ENCODE peak calls at places on chromosome 16, in ten cellular contexts. One of them, this sample, is unnamed.

GRCh38 chr16:5349661-5350060 is 252.1 kb upstream of the EEF2KMT start:
- DNase-seq in LoVo: no peak
- DNase-seq in upper lobe of right lung: no peak
- DNase-seq in AG09309: no peak
- DNase-seq in HuH-7.5: no peak
- DNase-seq in PC-3: no peak
- DNase-seq in NCI-H1436: no peak
- DNase-seq in activated CD4-positive, alpha-beta T cell treated with anti-CD3 and anti-CD28 coated beads, Interleukin-2, amount 50 U/mL, for 24 hours: no peak
- DNase-seq in stimulated activated CD8-positive, alpha-beta memory T cell treated with anti-CD3 and anti-CD28 coated beads, Interleukin-7, amount 100 ng/mL, for 1 hour: no peak
- DNase-seq in activated CD4-positive, CD25-positive, alpha-beta regulatory T cell: no peak
- DNase-seq in this sample: no peak

GRCh38 chr16:49856741-49857330 is 924 bp upstream of the ZNF423 start:
- DNase-seq in upper lobe of right lung: peak
- DNase-seq in stimulated activated CD8-positive, alpha-beta memory T cell treated with anti-CD3 and anti-CD28 coated beads, Interleukin-7, amount 100 ng/mL, for 1 hour: no peak
- DNase-seq in HuH-7.5: peak
- DNase-seq in LoVo: peak
- DNase-seq in NCI-H1436: peak
- DNase-seq in activated CD4-positive, CD25-positive, alpha-beta regulatory T cell: no peak
- DNase-seq in PC-3: peak
- DNase-seq in activated CD4-positive, alpha-beta T cell treated with anti-CD3 and anti-CD28 coated beads, Interleukin-2, amount 50 U/mL, for 24 hours: no peak
- DNase-seq in AG09309: peak
- DNase-seq in this sample: peak

GRCh38 chr16:11639925-11640899 is 28.0 kb upstream of the SNN start:
- DNase-seq in stimulated activated CD8-positive, alpha-beta memory T cell treated with anti-CD3 and anti-CD28 coated beads, Interleukin-7, amount 100 ng/mL, for 1 hour: no peak
- DNase-seq in NCI-H1436: no peak
- DNase-seq in AG09309: peak
- DNase-seq in HuH-7.5: peak
- DNase-seq in PC-3: peak
- DNase-seq in activated CD4-positive, alpha-beta T cell treated with anti-CD3 and anti-CD28 coated beads, Interleukin-2, amount 50 U/mL, for 24 hours: no peak
- DNase-seq in LoVo: peak
- DNase-seq in upper lobe of right lung: peak
- DNase-seq in activated CD4-positive, CD25-positive, alpha-beta regulatory T cell: no peak
- DNase-seq in this sample: peak

GRCh38 chr16:85370881-85371651 is 242.1 kb upstream of the GSE1 start:
- DNase-seq in upper lobe of right lung: peak
- DNase-seq in stimulated activated CD8-positive, alpha-beta memory T cell treated with anti-CD3 and anti-CD28 coated beads, Interleukin-7, amount 100 ng/mL, for 1 hour: no peak
- DNase-seq in AG09309: no peak
- DNase-seq in NCI-H1436: no peak
- DNase-seq in activated CD4-positive, alpha-beta T cell treated with anti-CD3 and anti-CD28 coated beads, Interleukin-2, amount 50 U/mL, for 24 hours: no peak
- DNase-seq in LoVo: no peak
- DNase-seq in HuH-7.5: no peak
- DNase-seq in PC-3: no peak
- DNase-seq in activated CD4-positive, CD25-positive, alpha-beta regulatory T cell: no peak
- DNase-seq in this sample: no peak

GRCh38 chr16:1745900-1746692 is 25.2 kb downstream of the NME3 start:
- DNase-seq in NCI-H1436: no peak
- DNase-seq in LoVo: no peak
- DNase-seq in activated CD4-positive, CD25-positive, alpha-beta regulatory T cell: no peak
- DNase-seq in HuH-7.5: no peak
- DNase-seq in AG09309: no peak
- DNase-seq in stimulated activated CD8-positive, alpha-beta memory T cell treated with anti-CD3 and anti-CD28 coated beads, Interleukin-7, amount 100 ng/mL, for 1 hour: no peak
- DNase-seq in PC-3: peak
- DNase-seq in activated CD4-positive, alpha-beta T cell treated with anti-CD3 and anti-CD28 coated beads, Interleukin-2, amount 50 U/mL, for 24 hours: no peak
- DNase-seq in upper lobe of right lung: no peak
- DNase-seq in this sample: no peak

GRCh38 chr16:54009464-54010176 is 277.0 kb downstream of the IRX3 start:
- DNase-seq in LoVo: no peak
- DNase-seq in activated CD4-positive, alpha-beta T cell treated with anti-CD3 and anti-CD28 coated beads, Interleukin-2, amount 50 U/mL, for 24 hours: no peak
- DNase-seq in NCI-H1436: no peak
- DNase-seq in HuH-7.5: no peak
- DNase-seq in activated CD4-positive, CD25-positive, alpha-beta regulatory T cell: no peak
- DNase-seq in AG09309: no peak
- DNase-seq in stimulated activated CD8-positive, alpha-beta memory T cell treated with anti-CD3 and anti-CD28 coated beads, Interleukin-7, amount 100 ng/mL, for 1 hour: no peak
- DNase-seq in PC-3: no peak
- DNase-seq in upper lobe of right lung: no peak
- DNase-seq in this sample: no peak

GRCh38 chr16:66491716-66492064 is 58.2 kb downstream of the TK2 start:
- DNase-seq in NCI-H1436: no peak
- DNase-seq in HuH-7.5: no peak
- DNase-seq in upper lobe of right lung: no peak
- DNase-seq in AG09309: no peak
- DNase-seq in PC-3: no peak
- DNase-seq in activated CD4-positive, CD25-positive, alpha-beta regulatory T cell: no peak
- DNase-seq in activated CD4-positive, alpha-beta T cell treated with anti-CD3 and anti-CD28 coated beads, Interleukin-2, amount 50 U/mL, for 24 hours: no peak
- DNase-seq in LoVo: no peak
- DNase-seq in stimulated activated CD8-positive, alpha-beta memory T cell treated with anti-CD3 and anti-CD28 coated beads, Interleukin-7, amount 100 ng/mL, for 1 hour: no peak
- DNase-seq in this sample: no peak

GRCh38 chr16:51648521-51648920 is 497.5 kb upstream of the SALL1 start:
- DNase-seq in activated CD4-positive, alpha-beta T cell treated with anti-CD3 and anti-CD28 coated beads, Interleukin-2, amount 50 U/mL, for 24 hours: no peak
- DNase-seq in HuH-7.5: no peak
- DNase-seq in NCI-H1436: no peak
- DNase-seq in PC-3: no peak
- DNase-seq in upper lobe of right lung: no peak
- DNase-seq in AG09309: peak
- DNase-seq in LoVo: no peak
- DNase-seq in stimulated activated CD8-positive, alpha-beta memory T cell treated with anti-CD3 and anti-CD28 coated beads, Interleukin-7, amount 100 ng/mL, for 1 hour: no peak
- DNase-seq in activated CD4-positive, CD25-positive, alpha-beta regulatory T cell: no peak
- DNase-seq in this sample: no peak

GRCh38 chr16:27243725-27244362 is 24.7 kb downstream of the NSMCE1 start:
- DNase-seq in PC-3: no peak
- DNase-seq in stimulated activated CD8-positive, alpha-beta memory T cell treated with anti-CD3 and anti-CD28 coated beads, Interleukin-7, amount 100 ng/mL, for 1 hour: no peak
- DNase-seq in activated CD4-positive, alpha-beta T cell treated with anti-CD3 and anti-CD28 coated beads, Interleukin-2, amount 50 U/mL, for 24 hours: no peak
- DNase-seq in activated CD4-positive, CD25-positive, alpha-beta regulatory T cell: no peak
- DNase-seq in NCI-H1436: no peak
- DNase-seq in HuH-7.5: no peak
- DNase-seq in upper lobe of right lung: peak
- DNase-seq in LoVo: no peak
- DNase-seq in AG09309: no peak
- DNase-seq in this sample: no peak

GRCh38 chr16:52408197-52408845 is 138.6 kb downstream of the TOX3 start:
- DNase-seq in PC-3: no peak
- DNase-seq in HuH-7.5: no peak
- DNase-seq in upper lobe of right lung: no peak
- DNase-seq in LoVo: peak
- DNase-seq in activated CD4-positive, alpha-beta T cell treated with anti-CD3 and anti-CD28 coated beads, Interleukin-2, amount 50 U/mL, for 24 hours: no peak
- DNase-seq in activated CD4-positive, CD25-positive, alpha-beta regulatory T cell: no peak
- DNase-seq in NCI-H1436: no peak
- DNase-seq in AG09309: no peak
- DNase-seq in stimulated activated CD8-positive, alpha-beta memory T cell treated with anti-CD3 and anti-CD28 coated beads, Interleukin-7, amount 100 ng/mL, for 1 hour: no peak
- DNase-seq in this sample: peak

GRCh38 chr16:84513111-84514065 is 8.9 kb upstream of the MEAK7 start:
- DNase-seq in AG09309: no peak
- DNase-seq in upper lobe of right lung: peak
- DNase-seq in activated CD4-positive, alpha-beta T cell treated with anti-CD3 and anti-CD28 coated beads, Interleukin-2, amount 50 U/mL, for 24 hours: no peak
- DNase-seq in stimulated activated CD8-positive, alpha-beta memory T cell treated with anti-CD3 and anti-CD28 coated beads, Interleukin-7, amount 100 ng/mL, for 1 hour: no peak
- DNase-seq in HuH-7.5: no peak
- DNase-seq in PC-3: no peak
- DNase-seq in activated CD4-positive, CD25-positive, alpha-beta regulatory T cell: no peak
- DNase-seq in NCI-H1436: no peak
- DNase-seq in LoVo: no peak
- DNase-seq in this sample: no peak

GRCh38 chr16:47136101-47136820 is 7.5 kb downstream of the NETO2 start:
- DNase-seq in PC-3: peak
- DNase-seq in HuH-7.5: no peak
- DNase-seq in activated CD4-positive, alpha-beta T cell treated with anti-CD3 and anti-CD28 coated beads, Interleukin-2, amount 50 U/mL, for 24 hours: no peak
- DNase-seq in upper lobe of right lung: no peak
- DNase-seq in AG09309: no peak
- DNase-seq in stimulated activated CD8-positive, alpha-beta memory T cell treated with anti-CD3 and anti-CD28 coated beads, Interleukin-7, amount 100 ng/mL, for 1 hour: no peak
- DNase-seq in LoVo: peak
- DNase-seq in activated CD4-positive, CD25-positive, alpha-beta regulatory T cell: no peak
- DNase-seq in NCI-H1436: no peak
- DNase-seq in this sample: no peak

GRCh38 chr16:86222541-86222940 is 287.8 kb upstream of the FOXF1 start:
- DNase-seq in AG09309: no peak
- DNase-seq in activated CD4-positive, CD25-positive, alpha-beta regulatory T cell: no peak
- DNase-seq in NCI-H1436: no peak
- DNase-seq in LoVo: no peak
- DNase-seq in upper lobe of right lung: no peak
- DNase-seq in activated CD4-positive, alpha-beta T cell treated with anti-CD3 and anti-CD28 coated beads, Interleukin-2, amount 50 U/mL, for 24 hours: no peak
- DNase-seq in HuH-7.5: no peak
- DNase-seq in stimulated activated CD8-positive, alpha-beta memory T cell treated with anti-CD3 and anti-CD28 coated beads, Interleukin-7, amount 100 ng/mL, for 1 hour: no peak
- DNase-seq in PC-3: no peak
- DNase-seq in this sample: no peak

GRCh38 chr16:87895641-87896141 is 26.4 kb upstream of the SLC7A5 start:
- DNase-seq in activated CD4-positive, CD25-positive, alpha-beta regulatory T cell: peak
- DNase-seq in upper lobe of right lung: no peak
- DNase-seq in stimulated activated CD8-positive, alpha-beta memory T cell treated with anti-CD3 and anti-CD28 coated beads, Interleukin-7, amount 100 ng/mL, for 1 hour: peak
- DNase-seq in HuH-7.5: no peak
- DNase-seq in AG09309: no peak
- DNase-seq in activated CD4-positive, alpha-beta T cell treated with anti-CD3 and anti-CD28 coated beads, Interleukin-2, amount 50 U/mL, for 24 hours: peak
- DNase-seq in LoVo: no peak
- DNase-seq in NCI-H1436: no peak
- DNase-seq in PC-3: no peak
- DNase-seq in this sample: no peak

GRCh38 chr16:4200781-4201137 is 41.1 kb downstream of the SRL start:
- DNase-seq in upper lobe of right lung: no peak
- DNase-seq in LoVo: no peak
- DNase-seq in stimulated activated CD8-positive, alpha-beta memory T cell treated with anti-CD3 and anti-CD28 coated beads, Interleukin-7, amount 100 ng/mL, for 1 hour: no peak
- DNase-seq in PC-3: no peak
- DNase-seq in NCI-H1436: no peak
- DNase-seq in HuH-7.5: no peak
- DNase-seq in activated CD4-positive, alpha-beta T cell treated with anti-CD3 and anti-CD28 coated beads, Interleukin-2, amount 50 U/mL, for 24 hours: no peak
- DNase-seq in AG09309: no peak
- DNase-seq in activated CD4-positive, CD25-positive, alpha-beta regulatory T cell: no peak
- DNase-seq in this sample: no peak

GRCh38 chr16:70770968-70771552 is 29.9 kb downstream of the VAC14 start:
- DNase-seq in NCI-H1436: peak
- DNase-seq in PC-3: peak
- DNase-seq in LoVo: peak
- DNase-seq in activated CD4-positive, CD25-positive, alpha-beta regulatory T cell: no peak
- DNase-seq in stimulated activated CD8-positive, alpha-beta memory T cell treated with anti-CD3 and anti-CD28 coated beads, Interleukin-7, amount 100 ng/mL, for 1 hour: peak
- DNase-seq in HuH-7.5: peak
- DNase-seq in AG09309: no peak
- DNase-seq in upper lobe of right lung: peak
- DNase-seq in activated CD4-positive, alpha-beta T cell treated with anti-CD3 and anti-CD28 coated beads, Interleukin-2, amount 50 U/mL, for 24 hours: peak
- DNase-seq in this sample: peak

GRCh38 chr16:46991729-46992704 is 18.5 kb upstream of the DNAJA2 start:
- DNase-seq in NCI-H1436: no peak
- DNase-seq in activated CD4-positive, CD25-positive, alpha-beta regulatory T cell: no peak
- DNase-seq in PC-3: no peak
- DNase-seq in HuH-7.5: no peak
- DNase-seq in LoVo: no peak
- DNase-seq in stimulated activated CD8-positive, alpha-beta memory T cell treated with anti-CD3 and anti-CD28 coated beads, Interleukin-7, amount 100 ng/mL, for 1 hour: no peak
- DNase-seq in upper lobe of right lung: no peak
- DNase-seq in activated CD4-positive, alpha-beta T cell treated with anti-CD3 and anti-CD28 coated beads, Interleukin-2, amount 50 U/mL, for 24 hours: no peak
- DNase-seq in AG09309: no peak
- DNase-seq in this sample: no peak

GRCh38 chr16:65662236-65662635 is 540.4 kb upstream of the CDH11 start:
- DNase-seq in activated CD4-positive, CD25-positive, alpha-beta regulatory T cell: no peak
- DNase-seq in PC-3: no peak
- DNase-seq in activated CD4-positive, alpha-beta T cell treated with anti-CD3 and anti-CD28 coated beads, Interleukin-2, amount 50 U/mL, for 24 hours: no peak
- DNase-seq in LoVo: no peak
- DNase-seq in NCI-H1436: no peak
- DNase-seq in stimulated activated CD8-positive, alpha-beta memory T cell treated with anti-CD3 and anti-CD28 coated beads, Interleukin-7, amount 100 ng/mL, for 1 hour: no peak
- DNase-seq in AG09309: no peak
- DNase-seq in HuH-7.5: no peak
- DNase-seq in upper lobe of right lung: no peak
- DNase-seq in this sample: no peak

GRCh38 chr16:16071631-16072244 is 122.3 kb downstream of the ABCC1 start:
- DNase-seq in activated CD4-positive, alpha-beta T cell treated with anti-CD3 and anti-CD28 coated beads, Interleukin-2, amount 50 U/mL, for 24 hours: no peak
- DNase-seq in AG09309: no peak
- DNase-seq in HuH-7.5: no peak
- DNase-seq in upper lobe of right lung: no peak
- DNase-seq in activated CD4-positive, CD25-positive, alpha-beta regulatory T cell: no peak
- DNase-seq in NCI-H1436: no peak
- DNase-seq in stimulated activated CD8-positive, alpha-beta memory T cell treated with anti-CD3 and anti-CD28 coated beads, Interleukin-7, amount 100 ng/mL, for 1 hour: no peak
- DNase-seq in PC-3: no peak
- DNase-seq in LoVo: no peak
- DNase-seq in this sample: no peak

GRCh38 chr16:4494746-4495490 is 18.7 kb downstream of the HMOX2 start:
- DNase-seq in activated CD4-positive, alpha-beta T cell treated with anti-CD3 and anti-CD28 coated beads, Interleukin-2, amount 50 U/mL, for 24 hours: no peak
- DNase-seq in upper lobe of right lung: no peak
- DNase-seq in HuH-7.5: no peak
- DNase-seq in AG09309: no peak
- DNase-seq in PC-3: peak
- DNase-seq in activated CD4-positive, CD25-positive, alpha-beta regulatory T cell: no peak
- DNase-seq in NCI-H1436: no peak
- DNase-seq in LoVo: peak
- DNase-seq in stimulated activated CD8-positive, alpha-beta memory T cell treated with anti-CD3 and anti-CD28 coated beads, Interleukin-7, amount 100 ng/mL, for 1 hour: no peak
- DNase-seq in this sample: no peak

GRCh38 chr16:56337131-56337857 is 88.1 kb downstream of the AMFR start:
- DNase-seq in AG09309: no peak
- DNase-seq in NCI-H1436: no peak
- DNase-seq in activated CD4-positive, alpha-beta T cell treated with anti-CD3 and anti-CD28 coated beads, Interleukin-2, amount 50 U/mL, for 24 hours: no peak
- DNase-seq in upper lobe of right lung: no peak
- DNase-seq in stimulated activated CD8-positive, alpha-beta memory T cell treated with anti-CD3 and anti-CD28 coated beads, Interleukin-7, amount 100 ng/mL, for 1 hour: no peak
- DNase-seq in PC-3: no peak
- DNase-seq in LoVo: no peak
- DNase-seq in HuH-7.5: no peak
- DNase-seq in activated CD4-positive, CD25-positive, alpha-beta regulatory T cell: no peak
- DNase-seq in this sample: no peak

GRCh38 chr16:48499822-48500440 is 110.0 kb downstream of the N4BP1 start:
- DNase-seq in LoVo: no peak
- DNase-seq in AG09309: peak
- DNase-seq in activated CD4-positive, alpha-beta T cell treated with anti-CD3 and anti-CD28 coated beads, Interleukin-2, amount 50 U/mL, for 24 hours: no peak
- DNase-seq in stimulated activated CD8-positive, alpha-beta memory T cell treated with anti-CD3 and anti-CD28 coated beads, Interleukin-7, amount 100 ng/mL, for 1 hour: no peak
- DNase-seq in activated CD4-positive, CD25-positive, alpha-beta regulatory T cell: no peak
- DNase-seq in upper lobe of right lung: no peak
- DNase-seq in HuH-7.5: no peak
- DNase-seq in PC-3: peak
- DNase-seq in NCI-H1436: no peak
- DNase-seq in this sample: peak

GRCh38 chr16:69166946-69167930 is 19.7 kb upstream of the SNTB2 start:
- DNase-seq in upper lobe of right lung: no peak
- DNase-seq in HuH-7.5: no peak
- DNase-seq in LoVo: no peak
- DNase-seq in stimulated activated CD8-positive, alpha-beta memory T cell treated with anti-CD3 and anti-CD28 coated beads, Interleukin-7, amount 100 ng/mL, for 1 hour: no peak
- DNase-seq in activated CD4-positive, CD25-positive, alpha-beta regulatory T cell: no peak
- DNase-seq in AG09309: no peak
- DNase-seq in activated CD4-positive, alpha-beta T cell treated with anti-CD3 and anti-CD28 coated beads, Interleukin-2, amount 50 U/mL, for 24 hours: no peak
- DNase-seq in PC-3: peak
- DNase-seq in NCI-H1436: no peak
- DNase-seq in this sample: no peak

GRCh38 chr16:11138026-11138768 is 117.8 kb downstream of the SOCS1 start:
- DNase-seq in PC-3: peak
- DNase-seq in AG09309: no peak
- DNase-seq in activated CD4-positive, alpha-beta T cell treated with anti-CD3 and anti-CD28 coated beads, Interleukin-2, amount 50 U/mL, for 24 hours: no peak
- DNase-seq in stimulated activated CD8-positive, alpha-beta memory T cell treated with anti-CD3 and anti-CD28 coated beads, Interleukin-7, amount 100 ng/mL, for 1 hour: no peak
- DNase-seq in HuH-7.5: no peak
- DNase-seq in NCI-H1436: no peak
- DNase-seq in upper lobe of right lung: no peak
- DNase-seq in activated CD4-positive, CD25-positive, alpha-beta regulatory T cell: no peak
- DNase-seq in LoVo: no peak
- DNase-seq in this sample: no peak

GRCh38 chr16:22300427-22301071 is 3.3 kb downstream of the POLR3E start:
- DNase-seq in stimulated activated CD8-positive, alpha-beta memory T cell treated with anti-CD3 and anti-CD28 coated beads, Interleukin-7, amount 100 ng/mL, for 1 hour: no peak
- DNase-seq in AG09309: peak
- DNase-seq in activated CD4-positive, CD25-positive, alpha-beta regulatory T cell: peak
- DNase-seq in activated CD4-positive, alpha-beta T cell treated with anti-CD3 and anti-CD28 coated beads, Interleukin-2, amount 50 U/mL, for 24 hours: peak
- DNase-seq in LoVo: peak
- DNase-seq in PC-3: peak
- DNase-seq in HuH-7.5: peak
- DNase-seq in NCI-H1436: no peak
- DNase-seq in upper lobe of right lung: no peak
- DNase-seq in this sample: peak

GRCh38 chr16:84617068-84617630 is 729 bp downstream of the COTL1 start:
- DNase-seq in NCI-H1436: no peak
- DNase-seq in AG09309: no peak
- DNase-seq in stimulated activated CD8-positive, alpha-beta memory T cell treated with anti-CD3 and anti-CD28 coated beads, Interleukin-7, amount 100 ng/mL, for 1 hour: no peak
- DNase-seq in upper lobe of right lung: peak
- DNase-seq in LoVo: no peak
- DNase-seq in activated CD4-positive, alpha-beta T cell treated with anti-CD3 and anti-CD28 coated beads, Interleukin-2, amount 50 U/mL, for 24 hours: no peak
- DNase-seq in HuH-7.5: peak
- DNase-seq in PC-3: no peak
- DNase-seq in activated CD4-positive, CD25-positive, alpha-beta regulatory T cell: peak
- DNase-seq in this sample: no peak

GRCh38 chr16:27598226-27598625 is 48.3 kb downstream of the KATNIP start:
- DNase-seq in LoVo: no peak
- DNase-seq in activated CD4-positive, CD25-positive, alpha-beta regulatory T cell: no peak
- DNase-seq in NCI-H1436: no peak
- DNase-seq in HuH-7.5: no peak
- DNase-seq in PC-3: no peak
- DNase-seq in activated CD4-positive, alpha-beta T cell treated with anti-CD3 and anti-CD28 coated beads, Interleukin-2, amount 50 U/mL, for 24 hours: no peak
- DNase-seq in stimulated activated CD8-positive, alpha-beta memory T cell treated with anti-CD3 and anti-CD28 coated beads, Interleukin-7, amount 100 ng/mL, for 1 hour: no peak
- DNase-seq in upper lobe of right lung: no peak
- DNase-seq in AG09309: no peak
- DNase-seq in this sample: no peak

GRCh38 chr16:88478115-88478514 is 25.0 kb downstream of the ZFPM1 start:
- DNase-seq in upper lobe of right lung: no peak
- DNase-seq in LoVo: no peak
- DNase-seq in NCI-H1436: no peak
- DNase-seq in HuH-7.5: no peak
- DNase-seq in stimulated activated CD8-positive, alpha-beta memory T cell treated with anti-CD3 and anti-CD28 coated beads, Interleukin-7, amount 100 ng/mL, for 1 hour: no peak
- DNase-seq in AG09309: no peak
- DNase-seq in activated CD4-positive, CD25-positive, alpha-beta regulatory T cell: no peak
- DNase-seq in activated CD4-positive, alpha-beta T cell treated with anti-CD3 and anti-CD28 coated beads, Interleukin-2, amount 50 U/mL, for 24 hours: no peak
- DNase-seq in PC-3: no peak
- DNase-seq in this sample: no peak

This sample was measured in NCI-H510A treated with DMSO at 0.1 percent for 48 hours.